ENCODE peak calls at places on chromosomes 11 and 22, in four cellular contexts. Z is left ventricle myocardium inferior, L is cardiac fibroblast, D is GM12865. T is an unnamed sample.

GRCh38 chr11:111352235-111352746 is 26.8 kb downstream of the POU2AF1 start:
- DNase-seq in Z (no peak), L (no peak), D (peak; percentile 7), T (no peak)

GRCh38 chr11:11787305-11788066 is 54.3 kb upstream of the USP47 start:
- DNase-seq in Z (peak; percentile 53), L (peak; percentile 81), D (peak; percentile 72), T (peak; percentile 54)

GRCh38 chr22:44930016-44930710 is 79.6 kb downstream of the PHF21B start:
- DNase-seq in Z (peak; percentile 10), L (no peak), D (no peak), T (no peak)

GRCh38 chr11:74672956-74673895 is 58.0 kb downstream of the CHRDL2 start:
- DNase-seq in Z (peak; percentile 83), L (peak; percentile 99), D (no peak), T (peak; percentile 3)

GRCh38 chr22:39534591-39535301 is 2.2 kb upstream of the RPS19BP1 start:
- DNase-seq in Z (peak; percentile 85), L (peak; percentile 73), D (peak; percentile 72), T (peak; percentile 77)

GRCh38 chr11:2796508-2797180 is 88.9 kb downstream of the CDKN1C start:
- DNase-seq in Z (peak; percentile 8), L (no peak), D (no peak), T (no peak)

GRCh38 chr11:126482586-126483108 is 127.2 kb downstream of the ST3GAL4 start:
- DNase-seq in Z (no peak), L (peak; percentile 9), D (no peak), T (no peak)

GRCh38 chr11:69005183-69005630 is 7.8 kb downstream of the MRGPRF start:
- DNase-seq in Z (no peak), L (no peak), D (no peak), T (no peak)

DNA sequence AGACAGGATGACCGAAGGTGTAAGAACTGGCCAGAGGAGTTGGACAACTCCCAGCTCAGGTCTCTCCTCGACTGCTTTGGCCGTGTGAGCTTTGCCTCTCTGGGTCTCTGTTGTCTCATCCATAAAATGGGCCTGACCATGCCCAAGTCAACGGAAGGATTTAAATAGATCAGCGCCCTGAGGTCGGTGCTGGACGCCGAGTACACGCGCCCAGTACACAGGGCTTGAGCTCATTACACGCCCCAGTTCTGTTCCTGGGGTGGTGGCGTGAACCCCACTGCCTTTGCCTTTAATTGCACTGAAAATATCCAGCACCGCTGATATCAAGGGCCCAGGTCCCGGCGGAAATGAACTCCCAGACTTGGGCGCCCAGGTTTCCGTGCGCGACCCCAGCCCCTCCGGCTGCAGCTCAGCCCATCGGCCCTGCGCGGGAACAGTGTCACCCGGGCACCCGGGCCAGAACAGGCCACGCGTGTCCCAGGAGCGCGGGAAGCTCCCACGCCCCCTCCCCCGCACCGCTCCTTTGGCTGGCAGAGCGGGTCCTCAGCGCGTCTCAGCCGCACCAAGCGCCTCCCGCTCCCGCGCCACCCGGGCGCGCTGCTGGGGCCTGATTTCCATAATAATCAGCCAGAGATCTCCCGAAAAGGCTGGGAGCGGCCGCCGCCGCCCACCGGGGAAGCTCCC is 42.2 kb downstream of the CYTH4 start:
- DNase-seq in Z (no peak), L (no peak), D (no peak), T (no peak)
- TF ChIP-seq CTCF in Z (no peak), L (no peak), D (no peak), T (no peak)

GRCh38 chr11:72693271-72693968 is 19.2 kb upstream of the PDE2A start:
- DNase-seq in Z (no peak), L (no peak), D (no peak), T (no peak)
- TF ChIP-seq CTCF in Z (peak; percentile 14), L (no peak), D (no peak), T (no peak)

DNA sequence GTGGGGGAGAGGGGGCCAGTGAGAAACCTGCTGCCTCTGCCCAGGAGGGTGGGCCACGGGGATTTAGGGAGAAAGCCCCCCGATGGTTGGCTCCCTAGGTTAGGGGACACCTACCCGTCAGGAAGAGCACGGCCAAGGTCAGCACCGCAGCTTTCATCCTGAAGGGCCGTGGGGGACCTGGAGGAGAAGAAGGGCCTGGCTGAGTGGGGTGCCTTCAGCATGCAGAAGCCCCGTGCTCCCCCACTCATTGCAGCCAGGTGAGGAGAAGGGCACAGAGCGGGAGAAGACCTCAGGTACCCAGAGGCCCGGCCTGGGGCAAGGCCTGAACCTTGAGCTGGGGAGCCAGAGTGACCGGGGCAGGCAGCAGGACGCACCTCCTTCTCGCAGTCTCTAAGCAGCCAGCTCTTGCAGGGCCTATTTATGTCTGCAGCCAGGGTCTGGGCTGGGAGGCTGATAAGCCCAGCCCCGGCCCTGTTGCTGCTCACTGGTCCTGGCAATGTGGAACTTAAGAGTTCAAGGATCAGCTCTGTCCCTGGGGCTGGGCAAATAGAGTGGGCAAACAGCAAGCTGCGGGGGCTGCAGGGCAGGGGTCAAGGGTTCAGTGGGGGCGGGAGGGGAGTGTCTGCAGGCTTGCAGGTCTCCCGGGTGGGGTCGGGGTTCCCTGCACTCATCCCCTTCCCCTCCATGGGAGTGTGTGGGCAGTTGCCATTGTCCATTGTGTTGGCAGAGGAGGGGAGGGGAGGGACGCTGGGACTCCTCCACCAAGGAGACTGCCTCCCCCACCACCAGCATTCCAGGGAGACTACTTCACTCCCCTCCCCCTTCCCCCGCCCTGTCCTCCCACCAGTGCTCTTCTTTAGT is at the start of gene APOA1:
- DNase-seq in Z (no peak), L (no peak), D (no peak), T (no peak)
- TF ChIP-seq CTCF in Z (no peak), L (no peak), D (no peak), T (no peak)

DNA sequence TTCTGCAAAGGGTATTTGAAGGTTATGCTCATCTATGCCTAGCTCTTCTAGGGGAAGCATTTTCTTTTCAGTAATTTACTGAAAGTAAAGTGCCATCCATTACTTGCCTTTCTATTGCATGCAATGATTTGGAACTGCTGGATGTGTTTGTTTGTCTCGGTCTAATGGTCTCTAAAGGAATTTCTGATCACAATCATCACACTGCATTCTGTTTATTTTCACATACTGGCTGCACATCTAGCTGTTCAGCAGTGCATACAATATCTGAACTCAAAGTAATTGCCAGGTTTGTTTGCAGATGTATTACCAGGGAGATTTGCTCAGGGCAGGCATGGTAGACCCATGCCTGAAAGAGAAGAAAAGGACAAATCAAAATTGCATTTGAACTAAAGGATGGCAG is 36.4 kb upstream of the CWF19L2 start:
- DNase-seq in Z (no peak), L (no peak), D (no peak), T (no peak)
- TF ChIP-seq CTCF in Z (no peak), L (no peak), D (no peak), T (no peak)

DNA sequence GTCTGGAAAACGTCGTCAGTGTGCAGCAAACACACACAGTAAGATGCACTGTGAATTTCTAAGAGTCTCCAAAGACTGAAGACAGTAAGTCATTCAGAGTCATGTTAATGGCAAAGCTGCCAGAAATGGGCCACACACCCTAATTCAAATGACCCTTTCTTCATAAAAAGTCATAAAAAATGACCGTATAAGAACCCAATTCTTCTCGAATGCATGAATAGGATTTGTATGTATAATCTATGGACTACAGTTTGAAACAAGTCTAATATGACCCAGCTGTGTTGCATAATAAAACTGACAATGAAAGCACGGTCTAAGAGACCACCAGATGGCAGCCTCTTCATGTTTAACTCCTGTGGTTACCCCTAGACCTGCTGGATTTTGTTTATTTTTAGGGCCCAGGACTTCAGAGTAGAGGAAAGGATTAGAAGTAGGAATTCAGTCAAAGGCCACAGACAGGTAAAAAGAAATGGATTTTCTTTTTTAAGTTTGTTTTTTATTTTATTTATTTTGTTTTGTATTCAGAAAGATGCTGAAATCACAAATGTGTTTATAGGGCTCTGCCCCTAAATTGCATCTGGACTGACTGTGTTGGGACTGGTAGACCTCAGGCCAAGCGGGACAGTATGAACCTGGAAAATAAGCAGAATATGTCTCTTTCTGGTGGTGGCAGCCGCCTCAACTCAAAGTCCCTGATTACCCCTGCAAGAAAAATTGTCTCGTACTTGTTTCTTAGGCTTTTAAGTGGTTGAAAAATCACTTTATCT is 32.1 kb upstream of the SLC5A12 start:
- DNase-seq in Z (no peak), L (peak; percentile 89), D (peak; percentile 57), T (peak; percentile 6)
- TF ChIP-seq CTCF in Z (peak; percentile 74), L (peak; percentile 64), D (peak; percentile 57), T (peak; percentile 21)

GRCh38 chr11:76836613-76837291 is 24.0 kb upstream of the ACER3 start:
- DNase-seq in Z (no peak), L (no peak), D (no peak), T (no peak)

GRCh38 chr11:76835928-76836612 is 24.6 kb upstream of the ACER3 start:
- DNase-seq in Z (peak; percentile 33), L (peak; percentile 35), D (no peak), T (no peak)

GRCh38 chr11:76837696-76838421 is 22.9 kb upstream of the ACER3 start:
- DNase-seq in Z (peak; percentile 15), L (no peak), D (no peak), T (no peak)

GRCh38 chr11:76839326-76839725 is 21.4 kb upstream of the ACER3 start:
- DNase-seq in Z (no peak), L (no peak), D (no peak), T (no peak)

GRCh38 chr11:76838422-76839068 is 22.2 kb upstream of the ACER3 start:
- DNase-seq in Z (no peak), L (peak; percentile 22), D (no peak), T (no peak)
- TF ChIP-seq CTCF in Z (peak; percentile 54), L (peak; percentile 44), D (no peak), T (no peak)

DNA sequence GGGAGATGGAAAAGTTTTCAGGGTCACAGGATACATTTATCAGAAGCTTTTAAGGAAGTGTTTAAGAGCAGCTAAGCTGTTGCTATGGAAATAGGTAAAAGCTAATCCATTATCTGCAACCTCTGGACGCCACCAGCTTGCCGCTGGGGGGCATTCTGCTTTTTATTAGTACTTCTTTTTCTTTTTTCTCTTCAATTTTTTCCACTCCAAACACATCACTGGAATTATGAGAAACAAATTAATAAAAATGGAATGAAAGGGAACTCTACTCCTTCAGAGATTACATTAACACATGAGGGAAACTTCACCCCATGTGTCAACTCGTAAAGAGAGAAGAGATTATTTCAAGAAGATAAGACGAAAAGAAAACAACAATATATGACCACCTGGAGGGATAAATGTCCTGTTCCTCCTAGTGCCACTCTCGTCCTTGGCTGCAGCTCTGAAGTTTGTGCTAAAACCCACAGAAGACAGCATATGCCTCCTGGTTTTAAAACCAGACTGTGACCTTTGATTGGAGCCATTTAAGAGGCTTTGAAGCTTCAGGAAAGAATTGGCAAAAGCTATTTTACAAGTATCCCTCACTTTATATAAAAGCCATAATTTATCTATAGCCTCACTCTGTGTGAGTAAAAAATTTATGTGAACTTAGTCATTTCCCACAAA is 972.8 kb downstream of the OPCML start:
- DNase-seq in Z (no peak), L (peak; percentile 11), D (no peak), T (no peak)
- TF ChIP-seq CTCF in Z (no peak), L (no peak), D (no peak), T (no peak)

GRCh38 chr11:4994551-4994950 is at the start of gene OR51L1:
- DNase-seq in Z (no peak), L (no peak), D (no peak), T (no peak)
- TF ChIP-seq CTCF in Z (no peak), L (no peak), D (no peak), T (no peak)

GRCh38 chr11:76123243-76123642 is 83.1 kb downstream of the WNT11 start:
- DNase-seq in Z (no peak), L (no peak), D (no peak), T (no peak)

GRCh38 chr11:76120513-76121081 is 85.7 kb downstream of the WNT11 start:
- DNase-seq in Z (no peak), L (peak; percentile 14), D (no peak), T (no peak)

GRCh38 chr11:76119779-76120178 is 86.5 kb downstream of the WNT11 start:
- DNase-seq in Z (no peak), L (peak; percentile 28), D (no peak), T (no peak)

GRCh38 chr11:76115555-76115954 is 90.7 kb downstream of the WNT11 start:
- DNase-seq in Z (no peak), L (no peak), D (no peak), T (no peak)

GRCh38 chr11:76119032-76119431 is 87.3 kb downstream of the WNT11 start:
- DNase-seq in Z (no peak), L (no peak), D (no peak), T (no peak)
- TF ChIP-seq CTCF in Z (no peak), L (no peak), D (no peak), T (no peak)

T was measured in GM20000.